ENCODE peak calls at places on chromosomes 2 and 18, in four cellular contexts. F is H9, A is mesendoderm, E is H1. D is an unnamed sample.

GRCh38 chr2:105873721-105874120 is 129.0 kb downstream of the NCK2 start:
- DNase-seq in F (no peak), E (no peak), A (peak; percentile 37), D (peak; percentile 89)

GRCh38 chr2:195563857-195564512 is 93.0 kb upstream of the SLC39A10 start:
- DNase-seq in A (no peak), F (no peak), E (no peak), D (peak; percentile 90)

GRCh38 chr2:168566974-168567650 is 111.0 kb downstream of the CERS6 start:
- DNase-seq in A (no peak), F (no peak), E (no peak), D (no peak)

GRCh38 chr2:25332571-25332970 is 9.2 kb downstream of the DNMT3A start:
- DNase-seq in F (no peak), E (no peak), A (no peak), D (no peak)

GRCh38 chr2:146821836-146822316 is 1023.0 kb upstream of the ACVR2A start:
- DNase-seq in A (no peak), E (no peak), F (no peak), D (peak; percentile 32)

GRCh38 chr2:28166956-28167355 is 225.7 kb upstream of the FOSL2 start:
- DNase-seq in A (peak; percentile 18), E (no peak), F (no peak), D (peak; percentile 75)

GRCh38 chr2:106561356-106561755 is 74.2 kb downstream of the CD8B2 start:
- DNase-seq in A (no peak), F (no peak), E (no peak), D (no peak)

GRCh38 chr18:50879302-50880107 is 587 bp downstream of the ME2 start:
- DNase-seq in F (peak; percentile 39), E (no peak), A (peak; percentile 69), D (peak; percentile 38)

GRCh38 chr18:75210274-75211001 is at the start of gene TSHZ1:
- DNase-seq in A (peak; percentile 74), E (no peak), F (peak; percentile 40), D (peak; percentile 88)

GRCh38 chr18:56722518-56722917 is 71.4 kb downstream of the WDR7 start:
- DNase-seq in E (no peak), F (no peak), A (no peak), D (no peak)

GRCh38 chr2:155748126-155748525 is 584.4 kb downstream of the NR4A2 start:
- DNase-seq in F (no peak), E (no peak), A (no peak), D (no peak)

GRCh38 chr2:225008935-225009334 is 33.3 kb downstream of the DOCK10 start:
- DNase-seq in A (peak; percentile 61), F (peak; percentile 42), E (no peak), D (no peak)

GRCh38 chr2:79000008-79000576 is 25.4 kb upstream of the REG3G start:
- DNase-seq in A (no peak), F (no peak), E (no peak), D (no peak)

GRCh38 chr2:112529751-112530150 is 12.5 kb upstream of the POLR1B start:
- DNase-seq in A (peak; percentile 4), E (no peak), F (no peak), D (no peak)

GRCh38 chr2:209534228-209534627 is 110.4 kb downstream of the MAP2 start:
- DNase-seq in F (no peak), A (no peak), E (no peak), D (no peak)

GRCh38 chr2:232053777-232054176 is 92.3 kb downstream of the DIS3L2 start:
- DNase-seq in F (peak; percentile 52), A (peak; percentile 22), E (peak; percentile 10), D (no peak)

GRCh38 chr2:61157371-61158003 is 4.5 kb upstream of the C2orf74 start:
- DNase-seq in A (no peak), E (no peak), F (no peak), D (no peak)

GRCh38 chr2:148253716-148254115 is 232.8 kb downstream of the MBD5 start:
- DNase-seq in E (no peak), A (peak; percentile 54), F (no peak), D (peak; percentile 48)

GRCh38 chr2:232771870-232772269 is 4.5 kb downstream of the KCNJ13 start:
- DNase-seq in E (no peak), F (no peak), A (no peak), D (no peak)

GRCh38 chr18:55152801-55153200 is 193.5 kb upstream of the CCDC68 start:
- DNase-seq in F (no peak), A (no peak), E (no peak), D (peak; percentile 73)

GRCh38 chr2:142100967-142101366 is 29.8 kb downstream of the LRP1B start:
- DNase-seq in E (no peak), A (no peak), F (no peak), D (no peak)
- H3K56ac ChIP-seq in E (no peak overlapping the region), A (no peak overlapping the region), F (no peak overlapping the region), D (no peak overlapping the region)

GRCh38 chr2:223315813-223316212 is 263.8 kb downstream of the KCNE4 start:
- DNase-seq in F (no peak), E (no peak), A (no peak), D (peak; percentile 12)
- H3K56ac ChIP-seq in F (no peak overlapping the region), E (no peak overlapping the region), A (no peak overlapping the region), D (no peak overlapping the region)

GRCh38 chr2:197799072-197799471 is 5.3 kb upstream of the PLCL1 start:
- DNase-seq in E (no peak), A (no peak), F (no peak), D (no peak)

GRCh38 chr2:197800091-197800490 is 4.3 kb upstream of the PLCL1 start:
- DNase-seq in A (peak; percentile 78), F (no peak), E (no peak), D (no peak)

GRCh38 chr2:197793456-197793855 is 8.3 kb upstream of the BOLL start:
- DNase-seq in E (no peak), F (no peak), A (no peak), D (no peak)

GRCh38 chr2:197798187-197798586 is 6.2 kb upstream of the PLCL1 start:
- DNase-seq in A (peak; percentile 28), E (no peak), F (no peak), D (no peak)

DNA sequence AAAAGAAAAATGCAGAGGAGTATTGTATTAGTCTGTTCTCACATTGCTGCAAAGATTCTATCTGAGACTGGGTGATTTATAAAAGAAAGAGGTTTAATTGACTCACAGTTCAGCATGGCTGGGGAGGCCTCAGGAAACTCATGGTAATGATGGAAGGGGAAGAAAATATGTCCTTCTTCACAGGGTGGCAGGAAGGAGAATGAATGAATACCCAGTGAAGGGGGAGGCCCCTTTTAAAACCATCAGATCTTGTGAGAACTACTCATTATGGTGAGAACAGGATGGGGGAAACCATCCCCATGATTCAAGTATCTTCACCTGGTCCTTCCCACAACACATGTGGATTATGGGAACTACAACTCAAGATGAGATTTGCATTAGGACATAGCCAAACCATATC is 9.1 kb upstream of the PLCL1 start:
- DNase-seq in E (no peak), A (no peak), F (no peak), D (no peak)
- H3K56ac ChIP-seq in E (no peak overlapping the region), A (no peak overlapping the region), F (no peak overlapping the region), D (no peak overlapping the region)

DNA sequence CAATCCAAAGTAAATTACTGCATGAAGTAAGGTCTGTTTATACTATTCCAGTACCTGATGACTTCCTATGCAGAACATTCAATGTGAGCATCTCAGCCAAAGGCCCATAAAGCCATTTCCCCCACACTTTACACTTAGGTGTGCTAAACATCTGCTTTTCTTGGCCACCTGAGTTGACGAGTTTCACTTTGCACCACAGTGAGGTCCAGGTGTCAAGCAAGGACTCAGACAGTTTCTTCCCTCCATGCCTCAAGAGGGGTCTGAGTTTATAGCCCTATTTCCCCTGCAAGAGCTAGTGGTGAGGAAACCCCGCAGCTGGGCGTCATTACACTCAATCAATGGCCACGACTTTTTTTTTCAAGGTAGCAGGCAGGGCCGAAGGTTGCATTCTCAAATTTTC is 107.7 kb downstream of the MREG start:
- DNase-seq in F (no peak), E (no peak), A (no peak), D (no peak)
- H3K56ac ChIP-seq in F (no peak overlapping the region), E (no peak overlapping the region), A (peak overlapping the region; percentile 26), D (no peak overlapping the region)

GRCh38 chr2:188677182-188677581 is 297.0 kb upstream of the COL3A1 start:
- DNase-seq in A (no peak), F (no peak), E (no peak), D (peak; percentile 6)
- H3K56ac ChIP-seq in A (no peak overlapping the region), F (no peak overlapping the region), E (no peak overlapping the region), D (no peak overlapping the region)

GRCh38 chr2:239957681-239958181 is 67.4 kb downstream of the NDUFA10 start:
- DNase-seq in E (no peak), F (no peak), A (no peak), D (no peak)
- H3K56ac ChIP-seq in E (no peak overlapping the region), F (no peak overlapping the region), A (no peak overlapping the region), D (no peak overlapping the region)